ENCODE peak calls at places on chromosomes 12 and 14, in four cellular contexts. E is posterior vena cava, O is NCI-H1092, H is NCI-H1930. K is an unnamed sample.

GRCh38 chr12:122886851-122887816 is 8.8 kb downstream of the VPS37B start:
- DNase-seq in H (no peak), E (no peak), O (no peak), K (no peak)

GRCh38 chr14:81162941-81163340 is 57.8 kb downstream of the GTF2A1 start:
- DNase-seq in O (no peak), E (no peak), H (no peak), K (no peak)

GRCh38 chr12:108447168-108447840 is 67.8 kb upstream of the FICD start:
- DNase-seq in O (no peak), E (no peak), H (no peak), K (no peak)

GRCh38 chr12:116266631-116267349 is 10.7 kb downstream of the MED13L start:
- DNase-seq in E (no peak), H (no peak), O (no peak), K (no peak)

GRCh38 chr12:118219772-118220171 is 83.8 kb downstream of the PEBP1 start:
- DNase-seq in O (no peak), E (no peak), H (no peak), K (no peak)

GRCh38 chr14:105075364-105076295 is 10.4 kb upstream of the GPR132 start:
- DNase-seq in H (no peak), O (no peak), E (peak; percentile 91), K (no peak)

GRCh38 chr12:132804426-132804861 is 24.2 kb downstream of the GOLGA3 start:
- DNase-seq in O (no peak), H (no peak), E (no peak), K (no peak)

GRCh38 chr12:95802482-95803264 is 12.1 kb upstream of the NTN4 start:
- DNase-seq in E (no peak), O (no peak), H (no peak), K (no peak)

GRCh38 chr12:6821674-6822433 is at the start of gene GPR162:
- DNase-seq in H (peak; percentile 34), O (peak; percentile 56), E (no peak), K (no peak)

GRCh38 chr12:3991798-3992580 is 118.8 kb upstream of the PARP11 start:
- DNase-seq in O (no peak), H (no peak), E (no peak), K (no peak)

GRCh38 chr12:113359133-113359938 is 949 bp downstream of the PLBD2 start:
- DNase-seq in H (no peak), O (no peak), E (peak; percentile 89), K (no peak)

GRCh38 chr12:19915392-19916192 is 452.7 kb upstream of the PDE3A start:
- DNase-seq in O (peak; percentile 47), E (no peak), H (peak; percentile 94), K (peak; percentile 32)

GRCh38 chr12:120399531-120399930 is 30.6 kb upstream of the MSI1 start:
- DNase-seq in H (no peak), O (no peak), E (no peak), K (no peak)

GRCh38 chr12:115383668-115384067 is 699.7 kb upstream of the TBX3 start:
- DNase-seq in O (no peak), H (no peak), E (no peak), K (no peak)

GRCh38 chr14:69535230-69535848 is 39.3 kb downstream of the CCDC177 start:
- DNase-seq in E (no peak), O (peak; percentile 39), H (peak; percentile 34), K (peak; percentile 12)

GRCh38 chr12:92199846-92200576 is 54.4 kb upstream of the BTG1 start:
- DNase-seq in H (no peak), O (no peak), E (no peak), K (no peak)

GRCh38 chr12:3170423-3171194 is 93.4 kb downstream of the TSPAN9 start:
- DNase-seq in E (no peak), H (no peak), O (no peak), K (no peak)

GRCh38 chr12:52906049-52906645 is 1.3 kb upstream of the KRT8 start:
- DNase-seq in E (no peak), O (no peak), H (no peak), K (no peak)

GRCh38 chr14:30848449-30849240 is 25.7 kb upstream of the COCH start:
- DNase-seq in O (no peak), H (no peak), E (no peak), K (no peak)

GRCh38 chr12:80869264-80869663 is 68.5 kb downstream of the LIN7A start:
- DNase-seq in E (no peak), O (no peak), H (no peak), K (no peak)

GRCh38 chr12:118058881-118059644 is 1.9 kb downstream of the WSB2 start:
- DNase-seq in E (no peak), H (no peak), O (no peak), K (no peak)

GRCh38 chr12:93722757-93723567 is 45.8 kb downstream of the CRADD start:
- DNase-seq in H (no peak), E (no peak), O (no peak), K (no peak)

GRCh38 chr12:117903441-117903840 is 65.3 kb downstream of the KSR2 start:
- DNase-seq in E (no peak), H (no peak), O (no peak), K (no peak)

GRCh38 chr12:128603573-128604120 is 220.1 kb downstream of the SLC15A4 start:
- DNase-seq in E (no peak), H (no peak), O (no peak), K (no peak)

GRCh38 chr12:10213168-10214130 is 772 bp downstream of the GABARAPL1 start:
- DNase-seq in H (peak; percentile 28), E (peak; percentile 93), O (no peak), K (no peak)

GRCh38 chr14:99699861-99700260 is 15.8 kb downstream of the CYP46A1 start:
- DNase-seq in O (no peak), H (no peak), E (peak; percentile 61), K (no peak)

GRCh38 chr12:110794623-110795280 is 52.0 kb upstream of the CCDC63 start:
- DNase-seq in O (no peak), H (no peak), E (no peak), K (no peak)

GRCh38 chr12:24899503-24900098 is 49.3 kb downstream of the BCAT1 start:
- DNase-seq in H (no peak), O (no peak), E (no peak), K (no peak)

GRCh38 chr12:16121953-16122352 is 155.5 kb downstream of the SLC15A5 start:
- DNase-seq in E (no peak), O (no peak), H (no peak), K (no peak)

GRCh38 chr12:123478762-123479161 is 20.8 kb downstream of the SNRNP35 start:
- DNase-seq in E (no peak), O (no peak), H (no peak), K (no peak)

GRCh38 chr14:24077086-24077485 is 5.7 kb downstream of the CPNE6 start:
- DNase-seq in H (no peak), O (no peak), E (no peak), K (no peak)

GRCh38 chr14:106872619-106873446 is 1346.5 kb downstream of the TMEM121 start:
- DNase-seq in O (peak; percentile 53), E (peak; percentile 85), H (peak; percentile 54), K (no peak)

GRCh38 chr12:57233357-57234232 is 4.1 kb downstream of the SHMT2 start:
- DNase-seq in E (peak; percentile 82), H (no peak), O (no peak), K (no peak)

K was measured in NCI-H2081 treated with DMSO at 0.1 percent for 48 hours.